ENCODE peak calls at places on chromosomes 7 and 10, in ten cellular contexts. One of them, this sample, is unnamed.

GRCh38 chr10:77290528-77291155 is 347.0 kb downstream of the KCNMA1 start:
- DNase-seq in Peyer's patch: no peak
- DNase-seq in heart left ventricle: no peak
- DNase-seq in A549: peak
- DNase-seq in K562: no peak
- DNase-seq in lower leg skin: no peak
- DNase-seq in transverse colon: no peak
- DNase-seq in stomach: no peak
- DNase-seq in body of pancreas: no peak
- DNase-seq in sigmoid colon: peak
- DNase-seq in this sample: no peak

GRCh38 chr7:158996214-158997109 is 140.1 kb downstream of the DYNC2I1 start:
- DNase-seq in heart left ventricle: no peak
- DNase-seq in K562: no peak
- DNase-seq in stomach: no peak
- DNase-seq in transverse colon: no peak
- DNase-seq in lower leg skin: peak
- DNase-seq in sigmoid colon: no peak
- DNase-seq in A549: no peak
- DNase-seq in body of pancreas: no peak
- DNase-seq in Peyer's patch: no peak
- DNase-seq in this sample: no peak

GRCh38 chr10:28217848-28218247 is 85.0 kb downstream of the MPP7 start:
- DNase-seq in heart left ventricle: no peak
- DNase-seq in lower leg skin: no peak
- DNase-seq in transverse colon: no peak
- DNase-seq in sigmoid colon: no peak
- DNase-seq in body of pancreas: peak
- DNase-seq in stomach: no peak
- DNase-seq in K562: no peak
- DNase-seq in A549: no peak
- DNase-seq in Peyer's patch: no peak
- DNase-seq in this sample: no peak

GRCh38 chr10:86402283-86402931 is 35.8 kb upstream of the GRID1 start:
- DNase-seq in lower leg skin: peak
- DNase-seq in A549: no peak
- DNase-seq in K562: no peak
- DNase-seq in body of pancreas: no peak
- DNase-seq in heart left ventricle: no peak
- DNase-seq in stomach: no peak
- DNase-seq in sigmoid colon: no peak
- DNase-seq in Peyer's patch: no peak
- DNase-seq in transverse colon: no peak
- DNase-seq in this sample: peak

GRCh38 chr7:75872073-75872782 is 6.6 kb upstream of the RHBDD2 start:
- DNase-seq in heart left ventricle: no peak
- DNase-seq in body of pancreas: no peak
- DNase-seq in transverse colon: no peak
- DNase-seq in sigmoid colon: no peak
- DNase-seq in stomach: no peak
- DNase-seq in K562: no peak
- DNase-seq in lower leg skin: no peak
- DNase-seq in A549: no peak
- DNase-seq in Peyer's patch: no peak
- DNase-seq in this sample: no peak

GRCh38 chr10:76040107-76040829 is 608.8 kb downstream of the LRMDA start:
- DNase-seq in lower leg skin: no peak
- DNase-seq in Peyer's patch: no peak
- DNase-seq in sigmoid colon: no peak
- DNase-seq in A549: no peak
- DNase-seq in stomach: no peak
- DNase-seq in body of pancreas: no peak
- DNase-seq in transverse colon: no peak
- DNase-seq in heart left ventricle: no peak
- DNase-seq in K562: no peak
- DNase-seq in this sample: no peak

GRCh38 chr7:139681463-139681755 is 96.4 kb downstream of the HIPK2 start:
- DNase-seq in body of pancreas: no peak
- DNase-seq in transverse colon: no peak
- DNase-seq in K562: peak
- DNase-seq in sigmoid colon: no peak
- DNase-seq in Peyer's patch: no peak
- DNase-seq in heart left ventricle: no peak
- DNase-seq in A549: no peak
- DNase-seq in lower leg skin: no peak
- DNase-seq in stomach: no peak
- DNase-seq in this sample: no peak

GRCh38 chr7:115662120-115662519 is 368.4 kb downstream of the TFEC start:
- DNase-seq in K562: no peak
- DNase-seq in lower leg skin: no peak
- DNase-seq in stomach: no peak
- DNase-seq in transverse colon: no peak
- DNase-seq in heart left ventricle: no peak
- DNase-seq in A549: no peak
- DNase-seq in body of pancreas: no peak
- DNase-seq in sigmoid colon: no peak
- DNase-seq in Peyer's patch: no peak
- DNase-seq in this sample: no peak

GRCh38 chr7:91720255-91720937 is 160.1 kb downstream of the MTERF1 start:
- DNase-seq in lower leg skin: no peak
- DNase-seq in heart left ventricle: no peak
- DNase-seq in transverse colon: no peak
- DNase-seq in K562: no peak
- DNase-seq in stomach: no peak
- DNase-seq in sigmoid colon: no peak
- DNase-seq in A549: no peak
- DNase-seq in body of pancreas: no peak
- DNase-seq in Peyer's patch: no peak
- DNase-seq in this sample: no peak

GRCh38 chr7:120400806-120401455 is 128.0 kb downstream of the KCND2 start:
- DNase-seq in transverse colon: no peak
- DNase-seq in Peyer's patch: no peak
- DNase-seq in lower leg skin: no peak
- DNase-seq in sigmoid colon: no peak
- DNase-seq in heart left ventricle: no peak
- DNase-seq in stomach: no peak
- DNase-seq in A549: no peak
- DNase-seq in body of pancreas: no peak
- DNase-seq in K562: no peak
- DNase-seq in this sample: no peak

GRCh38 chr7:120394595-120394994 is 121.6 kb downstream of the KCND2 start:
- DNase-seq in K562: no peak
- DNase-seq in body of pancreas: no peak
- DNase-seq in stomach: no peak
- DNase-seq in heart left ventricle: no peak
- DNase-seq in transverse colon: no peak
- DNase-seq in lower leg skin: no peak
- DNase-seq in sigmoid colon: no peak
- DNase-seq in A549: no peak
- DNase-seq in Peyer's patch: no peak
- DNase-seq in this sample: no peak

GRCh38 chr7:120398284-120399000 is 125.5 kb downstream of the KCND2 start:
- DNase-seq in heart left ventricle: no peak
- DNase-seq in body of pancreas: no peak
- DNase-seq in Peyer's patch: no peak
- DNase-seq in A549: no peak
- DNase-seq in K562: no peak
- DNase-seq in transverse colon: no peak
- DNase-seq in stomach: no peak
- DNase-seq in sigmoid colon: no peak
- DNase-seq in lower leg skin: no peak
- DNase-seq in this sample: no peak

GRCh38 chr7:120395526-120396019 is 122.6 kb downstream of the KCND2 start:
- DNase-seq in Peyer's patch: no peak
- DNase-seq in heart left ventricle: no peak
- DNase-seq in body of pancreas: no peak
- DNase-seq in transverse colon: no peak
- DNase-seq in lower leg skin: no peak
- DNase-seq in stomach: no peak
- DNase-seq in K562: no peak
- DNase-seq in A549: no peak
- DNase-seq in sigmoid colon: no peak
- DNase-seq in this sample: no peak
- TF ChIP-seq POLR2A in Peyer's patch: no peak
- TF ChIP-seq POLR2A in heart left ventricle: no peak
- TF ChIP-seq POLR2A in body of pancreas: no peak
- TF ChIP-seq POLR2A in transverse colon: no peak
- TF ChIP-seq POLR2A in lower leg skin: no peak
- TF ChIP-seq POLR2A in stomach: no peak
- TF ChIP-seq POLR2A in K562: no peak
- TF ChIP-seq POLR2A in A549: no peak
- TF ChIP-seq POLR2A in sigmoid colon: no peak
- TF ChIP-seq POLR2A in this sample: no peak

GRCh38 chr7:22587322-22587721 is 87.3 kb upstream of the STEAP1B start:
- DNase-seq in transverse colon: no peak
- DNase-seq in K562: no peak
- DNase-seq in sigmoid colon: no peak
- DNase-seq in body of pancreas: no peak
- DNase-seq in Peyer's patch: no peak
- DNase-seq in lower leg skin: no peak
- DNase-seq in heart left ventricle: no peak
- DNase-seq in A549: no peak
- DNase-seq in stomach: no peak
- DNase-seq in this sample: no peak

GRCh38 chr7:22594020-22594419 is 94.0 kb upstream of the STEAP1B start:
- DNase-seq in A549: no peak
- DNase-seq in lower leg skin: no peak
- DNase-seq in heart left ventricle: no peak
- DNase-seq in transverse colon: no peak
- DNase-seq in sigmoid colon: no peak
- DNase-seq in stomach: no peak
- DNase-seq in Peyer's patch: no peak
- DNase-seq in body of pancreas: no peak
- DNase-seq in K562: no peak
- DNase-seq in this sample: no peak

GRCh38 chr7:22588396-22588795 is 88.4 kb upstream of the STEAP1B start:
- DNase-seq in A549: no peak
- DNase-seq in transverse colon: no peak
- DNase-seq in body of pancreas: no peak
- DNase-seq in sigmoid colon: no peak
- DNase-seq in Peyer's patch: no peak
- DNase-seq in stomach: no peak
- DNase-seq in lower leg skin: no peak
- DNase-seq in K562: no peak
- DNase-seq in heart left ventricle: no peak
- DNase-seq in this sample: no peak

GRCh38 chr7:22589641-22590141 is 89.7 kb upstream of the STEAP1B start:
- DNase-seq in K562: no peak
- DNase-seq in body of pancreas: peak
- DNase-seq in stomach: no peak
- DNase-seq in heart left ventricle: peak
- DNase-seq in A549: no peak
- DNase-seq in Peyer's patch: peak
- DNase-seq in sigmoid colon: peak
- DNase-seq in lower leg skin: no peak
- DNase-seq in transverse colon: no peak
- DNase-seq in this sample: peak

DNA sequence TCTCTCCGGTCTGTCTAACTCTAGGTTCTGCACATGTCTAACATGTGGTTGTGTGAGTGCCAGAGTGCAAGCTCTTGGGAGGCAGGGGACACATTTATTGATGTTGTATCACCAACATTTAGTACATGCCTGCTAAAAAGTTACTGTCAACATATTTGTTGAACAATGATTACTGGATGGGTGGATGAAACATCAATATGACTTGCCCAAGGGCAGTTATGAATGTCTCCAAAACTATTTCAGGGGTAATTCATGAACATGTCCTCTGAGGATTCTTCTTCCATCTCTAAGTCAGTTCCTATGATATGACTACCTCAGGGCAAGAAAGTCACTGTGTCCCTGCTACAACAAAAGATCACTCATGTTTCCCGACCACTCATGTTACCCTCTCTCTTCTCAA is 91.3 kb upstream of the STEAP1B start:
- DNase-seq in K562: no peak
- DNase-seq in transverse colon: no peak
- DNase-seq in sigmoid colon: no peak
- DNase-seq in lower leg skin: no peak
- DNase-seq in A549: no peak
- DNase-seq in body of pancreas: no peak
- DNase-seq in stomach: no peak
- DNase-seq in Peyer's patch: no peak
- DNase-seq in heart left ventricle: no peak
- DNase-seq in this sample: no peak
- TF ChIP-seq CTCF in K562: no peak
- TF ChIP-seq CTCF in transverse colon: no peak
- TF ChIP-seq CTCF in sigmoid colon: no peak
- TF ChIP-seq CTCF in lower leg skin: no peak
- TF ChIP-seq CTCF in A549: no peak
- TF ChIP-seq CTCF in body of pancreas: no peak
- TF ChIP-seq CTCF in stomach: no peak
- TF ChIP-seq CTCF in Peyer's patch: no peak
- TF ChIP-seq CTCF in heart left ventricle: no peak
- TF ChIP-seq CTCF in this sample: no peak

DNA sequence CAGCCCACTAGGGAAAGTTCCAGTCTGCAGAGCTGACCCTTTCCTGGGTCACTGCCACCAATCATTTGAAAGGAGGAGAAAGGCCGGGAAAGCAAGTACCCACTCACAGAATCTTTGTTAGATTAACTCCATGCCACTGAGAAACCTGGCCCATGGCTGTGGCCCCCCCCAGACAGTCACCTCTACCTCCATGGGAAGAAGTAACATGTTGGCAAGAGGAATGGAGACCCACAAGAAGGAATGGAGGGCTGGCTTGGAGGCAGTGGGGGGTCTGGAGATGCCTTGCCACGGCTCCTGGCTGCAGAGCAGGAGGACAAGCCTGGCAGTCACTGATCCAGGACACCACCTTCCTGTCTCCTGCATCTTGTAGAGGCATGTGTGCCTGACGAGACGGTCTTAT is 32.9 kb downstream of the CUZD1 start:
- DNase-seq in Peyer's patch: no peak
- DNase-seq in A549: no peak
- DNase-seq in body of pancreas: no peak
- DNase-seq in stomach: no peak
- DNase-seq in heart left ventricle: no peak
- DNase-seq in lower leg skin: no peak
- DNase-seq in transverse colon: no peak
- DNase-seq in K562: no peak
- DNase-seq in sigmoid colon: no peak
- DNase-seq in this sample: no peak
- TF ChIP-seq POLR2A in Peyer's patch: no peak
- TF ChIP-seq POLR2A in A549: no peak
- TF ChIP-seq POLR2A in body of pancreas: no peak
- TF ChIP-seq POLR2A in stomach: no peak
- TF ChIP-seq POLR2A in heart left ventricle: no peak
- TF ChIP-seq POLR2A in lower leg skin: no peak
- TF ChIP-seq POLR2A in transverse colon: no peak
- TF ChIP-seq POLR2A in K562: no peak
- TF ChIP-seq POLR2A in sigmoid colon: no peak
- TF ChIP-seq POLR2A in this sample: no peak

DNA sequence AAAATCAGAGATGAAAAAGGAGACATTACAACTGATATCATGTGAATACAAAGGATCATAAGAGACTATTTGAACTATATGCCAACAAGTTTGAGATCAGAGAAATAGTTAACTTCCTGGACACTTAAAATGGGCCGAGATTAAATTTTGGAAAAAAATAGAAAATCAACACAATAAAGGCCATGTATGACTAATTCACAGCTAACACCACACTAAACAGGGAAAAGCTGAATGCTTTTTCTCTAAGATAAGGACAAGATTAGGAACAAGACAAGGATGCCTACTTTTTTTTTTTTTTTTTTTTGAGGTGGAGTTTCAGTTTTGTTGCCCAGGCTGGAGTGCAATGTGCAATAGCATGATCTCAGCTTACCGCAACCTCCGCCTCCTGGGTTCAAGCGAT is 151.4 kb upstream of the MAGI2 start:
- DNase-seq in stomach: no peak
- DNase-seq in heart left ventricle: no peak
- DNase-seq in lower leg skin: no peak
- DNase-seq in A549: no peak
- DNase-seq in Peyer's patch: no peak
- DNase-seq in sigmoid colon: no peak
- DNase-seq in body of pancreas: no peak
- DNase-seq in K562: no peak
- DNase-seq in transverse colon: no peak
- DNase-seq in this sample: no peak
- TF ChIP-seq CTCF in stomach: no peak
- TF ChIP-seq CTCF in heart left ventricle: no peak
- TF ChIP-seq CTCF in lower leg skin: no peak
- TF ChIP-seq CTCF in A549: no peak
- TF ChIP-seq CTCF in Peyer's patch: no peak
- TF ChIP-seq CTCF in sigmoid colon: no peak
- TF ChIP-seq CTCF in body of pancreas: no peak
- TF ChIP-seq CTCF in K562: no peak
- TF ChIP-seq CTCF in transverse colon: no peak
- TF ChIP-seq CTCF in this sample: no peak

This sample was measured in testis.